ENCODE peak calls at places on chromosome 4, in four cellular contexts. E is fibroblast of the aortic adventitia, G is left ventricle myocardium inferior, L is cardiac muscle cell. A is an unnamed sample.

GRCh38 chr4:139828966-139829662 is 163.5 kb downstream of the MGST2 start:
- DNase-seq in L (no peak), G (no peak), E (no peak), A (no peak)

GRCh38 chr4:6281436-6282144 is 11.9 kb downstream of the WFS1 start:
- DNase-seq in G (peak), L (no peak), E (no peak), A (no peak)

GRCh38 chr4:1752284-1753041 is 31.1 kb downstream of the TACC3 start:
- DNase-seq in G (no peak), L (peak), E (no peak), A (no peak)

GRCh38 chr4:8851321-8852117 is 20.1 kb downstream of the HMX1 start:
- DNase-seq in E (no peak), G (peak), L (no peak), A (no peak)

GRCh38 chr4:162497564-162498167 is 333.9 kb upstream of the FSTL5 start:
- DNase-seq in L (peak), E (peak), G (no peak), A (no peak)

GRCh38 chr4:68250151-68250930 is 4.8 kb upstream of the TMPRSS11B start:
- DNase-seq in G (no peak), L (no peak), E (no peak), A (no peak)

GRCh38 chr4:103075894-103076776 is at the start of gene SLC9B2:
- DNase-seq in E (peak), G (peak), L (peak), A (no peak)

GRCh38 chr4:12987284-12987683 is 496.9 kb downstream of the RAB28 start:
- DNase-seq in E (no peak), G (no peak), L (no peak), A (no peak)

GRCh38 chr4:73450398-73451004 is 14.5 kb downstream of the AFP start:
- DNase-seq in G (peak), L (peak), E (peak), A (peak)

GRCh38 chr4:140615451-140615850 is 46.7 kb upstream of the UCP1 start:
- DNase-seq in G (no peak), L (no peak), E (no peak), A (no peak)

GRCh38 chr4:26544421-26544820 is 39.5 kb upstream of the TBC1D19 start:
- DNase-seq in E (no peak), G (no peak), L (no peak), A (no peak)

GRCh38 chr4:40423735-40424134 is 88.6 kb downstream of the CHRNA9 start:
- DNase-seq in L (peak), E (peak), G (no peak), A (no peak)

GRCh38 chr4:55127521-55127920 is 2.1 kb upstream of the KDR start:
- DNase-seq in G (no peak), E (no peak), L (peak), A (no peak)

GRCh38 chr4:73674451-73674919 is 54.2 kb upstream of the RASSF6 start:
- DNase-seq in L (no peak), E (no peak), G (peak), A (no peak)

GRCh38 chr4:5589495-5589894 is 118.9 kb downstream of the EVC2 start:
- DNase-seq in G (no peak), L (no peak), E (no peak), A (no peak)

GRCh38 chr4:139241086-139241783 is 38.8 kb downstream of the MGARP start:
- DNase-seq in L (no peak), G (no peak), E (no peak), A (no peak)

GRCh38 chr4:7403001-7403400 is 31.7 kb downstream of the PSAPL1 start:
- DNase-seq in E (peak), L (no peak), G (peak), A (no peak)

GRCh38 chr4:37503231-37503630 is 182.9 kb downstream of the RELL1 start:
- DNase-seq in E (no peak), L (no peak), G (no peak), A (no peak)

GRCh38 chr4:16450031-16450430 is 223.8 kb upstream of the TAPT1 start:
- DNase-seq in E (no peak), L (no peak), G (no peak), A (no peak)

GRCh38 chr4:16449381-16449780 is 223.1 kb upstream of the TAPT1 start:
- DNase-seq in G (no peak), L (no peak), E (no peak), A (no peak)

GRCh38 chr4:16448240-16448639 is 222.0 kb upstream of the TAPT1 start:
- DNase-seq in L (no peak), G (no peak), E (no peak), A (no peak)

GRCh38 chr4:16450724-16451123 is 224.5 kb upstream of the TAPT1 start:
- DNase-seq in E (peak), L (peak), G (no peak), A (no peak)
- TF ChIP-seq CTCF in E (peak), L (peak), G (peak), A (peak)

GRCh38 chr4:92303621-92304027 is at the start of gene GRID2:
- DNase-seq in E (peak), G (no peak), L (peak), A (no peak)
- H3K4me3 ChIP-seq in E (peak), G (peak), L (peak), A (no peak)

DNA sequence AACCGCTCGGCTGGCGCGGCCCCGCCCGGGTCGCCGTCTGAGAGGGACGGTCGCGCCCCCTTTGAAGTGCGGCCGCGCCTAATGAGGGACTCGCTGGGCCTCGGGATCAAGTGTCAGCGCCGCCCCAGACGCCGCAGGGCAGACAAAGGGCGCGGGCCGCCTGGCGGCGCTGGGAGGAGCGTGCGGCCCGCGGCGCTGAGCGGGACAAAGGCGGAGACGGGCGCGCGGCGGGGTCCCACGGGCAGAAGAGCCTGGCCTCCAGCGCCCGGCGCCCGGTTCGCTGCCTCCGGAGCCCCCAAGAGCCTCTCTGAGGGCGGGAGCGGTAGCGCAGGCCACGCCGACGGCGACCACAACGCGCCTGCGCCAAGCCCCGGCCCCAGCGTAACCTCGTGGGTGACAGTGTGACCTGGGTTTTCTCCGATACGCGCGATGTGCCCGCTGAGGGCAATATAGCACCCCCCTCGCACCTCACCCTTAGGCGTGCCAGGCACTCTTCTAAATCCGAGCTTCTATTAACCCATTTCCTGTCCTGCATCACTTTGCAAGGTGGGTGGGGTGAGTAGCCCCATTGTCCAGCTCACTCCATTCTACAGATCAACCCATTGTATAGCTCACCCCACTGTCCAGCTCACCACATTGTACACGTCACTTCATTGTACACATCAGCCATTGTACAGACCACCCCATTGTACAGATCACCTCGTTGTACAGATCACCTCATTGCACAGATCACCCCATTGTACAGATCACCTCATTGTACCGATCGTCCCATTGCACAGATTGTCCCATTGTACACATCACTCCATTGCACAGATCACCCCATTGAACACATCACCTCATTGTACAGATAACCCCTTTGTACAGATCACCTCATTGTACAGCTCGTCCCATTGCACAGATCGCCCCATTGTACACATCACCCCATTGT is 33.7 kb upstream of the STX18 start:
- DNase-seq in E (peak), L (peak), G (peak), A (no peak)
- TF ChIP-seq CTCF in E (peak), L (peak), G (peak), A (peak)

DNA sequence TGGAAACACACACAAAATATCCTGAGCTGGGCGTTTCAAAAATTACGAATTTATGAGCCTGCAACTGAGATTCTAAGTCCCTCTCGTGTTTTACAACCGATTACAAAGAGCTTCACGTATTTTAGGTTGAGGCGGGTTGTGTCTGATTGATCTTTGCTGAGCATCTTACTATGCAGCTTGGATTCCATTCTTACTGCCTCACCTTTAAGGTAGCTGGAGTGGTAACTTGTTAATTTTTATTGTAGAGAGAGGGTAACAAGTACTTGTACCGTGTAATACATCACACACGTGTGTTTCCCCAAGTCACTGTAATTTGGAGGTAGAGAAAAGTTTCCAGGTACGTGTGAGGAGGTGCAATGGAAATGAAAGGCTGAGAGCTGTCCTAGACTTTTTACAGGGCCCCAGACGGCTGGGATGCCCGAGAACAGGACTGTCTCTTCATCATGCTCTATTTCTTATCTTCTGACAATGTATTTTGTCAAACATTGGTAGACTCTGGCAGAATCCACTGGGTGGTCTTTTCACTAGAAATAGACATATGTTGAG is 97.8 kb upstream of the TENM3 start:
- DNase-seq in E (peak), L (peak), G (no peak), A (no peak)
- H3K4me3 ChIP-seq in E (peak), L (peak), G (peak), A (peak)

A was measured in AG04449.